ENCODE peak calls at places on chromosomes 4 and X, in six cellular contexts. C, F, N, Z, O and U are unnamed samples.

GRCh38 chr4:55781341-55781740 is 38.2 kb upstream of the EXOC1L start:
- DNase-seq in O (no peak), N (no peak), F (no peak), C (no peak), Z (no peak), U (no peak)

GRCh38 chr4:42628740-42629139 is 28.2 kb downstream of the ATP8A1 start:
- DNase-seq in N (no peak), O (no peak), Z (no peak), F (no peak), C (no peak), U (no peak)

GRCh38 chrX:151688695-151689094 is 6.6 kb upstream of the PRRG3 start:
- DNase-seq in N (no peak), O (no peak), C (no peak), F (no peak), Z (no peak), U (no peak)

GRCh38 chr4:4542824-4543485 is 1.1 kb upstream of the STX18 start:
- DNase-seq in C (no peak), O (no peak), F (peak), N (no peak), Z (peak), U (no peak)

GRCh38 chrX:129772796-129773431 is 6.8 kb upstream of the SASH3 start:
- DNase-seq in F (no peak), O (peak), N (no peak), Z (no peak), C (no peak), U (peak)

GRCh38 chr4:113026556-113026955 is 22.9 kb upstream of the ANK2 start:
- DNase-seq in C (no peak), O (no peak), N (no peak), F (no peak), Z (no peak), U (no peak)

GRCh38 chr4:108443585-108443984 is 176.8 kb upstream of the RPL34 start:
- DNase-seq in O (no peak), N (no peak), C (no peak), F (no peak), Z (no peak), U (no peak)

GRCh38 chr4:168882650-168883233 is 127.3 kb downstream of the CBR4 start:
- DNase-seq in O (no peak), Z (no peak), F (peak), C (no peak), N (no peak), U (no peak)

GRCh38 chrX:140815868-140816267 is 106.3 kb downstream of the LINC00632 start:
- DNase-seq in O (no peak), F (no peak), N (no peak), Z (no peak), C (no peak), U (no peak)

GRCh38 chrX:11750051-11750450 is 8.0 kb upstream of the MSL3 start:
- DNase-seq in F (no peak), O (no peak), Z (no peak), N (no peak), C (no peak), U (no peak)

GRCh38 chr4:168515222-168516011 is 18.6 kb downstream of the PALLD start:
- DNase-seq in C (no peak), O (no peak), F (no peak), N (no peak), Z (no peak), U (no peak)

GRCh38 chr4:119632216-119632615 is 3.6 kb upstream of the PDE5A start:
- DNase-seq in F (no peak), C (no peak), Z (no peak), O (no peak), N (no peak), U (no peak)

GRCh38 chr4:140497776-140498636 is at the start of gene MGAT4D:
- DNase-seq in F (no peak), O (no peak), N (no peak), Z (peak), C (peak), U (no peak)

GRCh38 chr4:105965183-105965800 is 70.0 kb downstream of the NPNT start:
- DNase-seq in F (no peak), Z (no peak), C (no peak), N (no peak), O (no peak), U (no peak)

GRCh38 chr4:19776929-19777328 is 474.8 kb upstream of the SLIT2 start:
- DNase-seq in Z (no peak), N (no peak), F (no peak), O (no peak), C (no peak), U (no peak)

GRCh38 chr4:166527500-166527899 is 654.5 kb downstream of the TLL1 start:
- DNase-seq in O (no peak), F (no peak), N (no peak), Z (no peak), C (no peak), U (no peak)

GRCh38 chrX:53681661-53682060 is 4.9 kb downstream of the HUWE1 start:
- DNase-seq in C (no peak), F (no peak), N (no peak), Z (no peak), O (no peak), U (no peak)

GRCh38 chr4:6716018-6716911 is at the start of gene BLOC1S4:
- DNase-seq in F (peak), N (peak), C (peak), O (peak), Z (peak), U (peak)

DNA sequence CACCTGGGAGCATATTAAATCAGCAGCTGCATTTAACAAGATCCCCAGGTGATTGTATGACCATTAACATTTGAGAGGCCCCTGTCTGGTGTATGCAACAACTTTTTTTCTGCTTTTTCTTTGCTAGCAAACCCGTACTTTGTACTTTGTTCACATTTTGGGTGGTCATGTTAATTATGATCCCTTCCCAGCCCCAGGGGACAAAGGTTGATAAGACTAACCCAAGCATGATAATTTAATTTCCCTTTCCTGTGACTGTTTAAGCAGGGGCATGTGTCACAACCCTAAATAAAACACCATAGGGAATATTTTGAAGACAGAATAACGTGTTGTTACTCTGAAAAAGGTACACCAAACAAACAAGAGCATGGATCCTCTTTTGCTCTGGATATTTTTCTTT is 332.0 kb downstream of the PCDH18 start:
- DNase-seq in Z (peak), N (no peak), F (no peak), O (no peak), C (no peak), U (no peak)
- TF ChIP-seq POLR2AphosphoS5 in Z (no peak), N (no peak), F (no peak), O (no peak), C (no peak), U (no peak)

GRCh38 chrX:42821803-42822443 is 44.0 kb upstream of the PPP1R2C start:
- DNase-seq in Z (no peak), N (no peak), C (no peak), F (no peak), O (no peak), U (no peak)
- H3K4me3 ChIP-seq in Z (no peak), N (no peak), C (no peak), F (no peak), O (no peak), U (no peak)

GRCh38 chr4:155679343-155679742 is 12.7 kb downstream of the GUCY1A1 start:
- DNase-seq in C (no peak), F (no peak), Z (no peak), N (no peak), O (no peak), U (no peak)
- TF ChIP-seq GABPA in C (no peak), F (no peak), Z (no peak), N (no peak), O (no peak), U (no peak)

GRCh38 chr4:40211224-40212185 is 14.7 kb downstream of the RHOH start:
- DNase-seq in F (no peak), C (no peak), N (no peak), Z (no peak), O (no peak), U (no peak)
- TF ChIP-seq POLR2AphosphoS5 in F (no peak), C (no peak), N (no peak), Z (no peak), O (no peak), U (no peak)

DNA sequence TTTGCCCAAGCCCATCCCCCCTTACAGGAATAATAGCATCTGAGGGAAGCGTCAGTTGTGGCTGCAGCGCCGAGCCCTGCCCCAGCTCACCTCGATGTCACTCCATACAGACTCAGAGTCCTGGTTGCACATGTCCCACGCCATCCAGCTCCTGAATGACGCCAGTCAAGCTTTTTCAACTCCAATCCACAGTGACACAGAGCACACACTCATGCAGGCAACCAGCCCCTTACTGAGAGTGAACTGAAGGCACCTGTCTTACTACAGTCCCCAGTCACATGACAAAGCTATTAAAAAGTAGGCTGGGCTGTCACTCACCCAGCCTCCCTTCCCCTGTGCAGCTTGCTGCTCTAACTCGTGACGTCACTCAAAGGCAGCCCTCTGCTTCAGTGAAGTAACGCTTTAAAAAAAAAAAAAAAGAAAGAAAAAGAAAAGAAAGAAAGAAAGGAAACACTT is at the start of gene PPARGC1A:
- DNase-seq in F (peak), N (no peak), O (no peak), Z (peak), C (no peak), U (no peak)
- H3K4me3 ChIP-seq in F (peak), N (no peak), O (no peak), Z (peak), C (peak), U (no peak)

GRCh38 chr4:83961575-83961974 is 425.7 kb downstream of the GPAT3 start:
- DNase-seq in N (peak), C (no peak), O (no peak), Z (no peak), F (no peak), U (no peak)
- TF ChIP-seq GABPA in N (no peak), C (no peak), O (no peak), Z (no peak), F (no peak), U (no peak)

DNA sequence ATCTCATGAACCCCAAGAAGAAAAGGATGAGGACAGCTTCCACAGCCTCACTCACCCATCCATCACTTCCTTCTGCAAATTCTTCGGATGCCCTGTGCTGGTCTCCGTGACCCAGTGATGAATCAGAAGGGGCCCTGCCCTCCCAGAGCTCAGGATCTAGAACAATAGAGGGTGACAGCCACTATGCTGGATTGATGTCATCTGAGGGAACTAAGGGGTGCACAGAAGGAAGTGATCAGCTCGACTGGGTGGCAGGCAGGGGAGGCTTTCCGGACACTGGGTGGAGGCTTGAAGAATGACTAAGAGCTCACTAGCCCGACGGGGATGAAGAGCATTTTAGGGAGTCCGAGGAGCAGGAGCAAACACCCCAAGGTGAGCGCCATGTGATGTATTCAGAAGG is 1.4 kb upstream of the ZNF185 start:
- DNase-seq in C (no peak), O (no peak), F (no peak), N (no peak), Z (no peak), U (no peak)
- TF ChIP-seq POLR2AphosphoS5 in C (no peak), O (no peak), F (no peak), N (no peak), Z (no peak), U (no peak)

DNA sequence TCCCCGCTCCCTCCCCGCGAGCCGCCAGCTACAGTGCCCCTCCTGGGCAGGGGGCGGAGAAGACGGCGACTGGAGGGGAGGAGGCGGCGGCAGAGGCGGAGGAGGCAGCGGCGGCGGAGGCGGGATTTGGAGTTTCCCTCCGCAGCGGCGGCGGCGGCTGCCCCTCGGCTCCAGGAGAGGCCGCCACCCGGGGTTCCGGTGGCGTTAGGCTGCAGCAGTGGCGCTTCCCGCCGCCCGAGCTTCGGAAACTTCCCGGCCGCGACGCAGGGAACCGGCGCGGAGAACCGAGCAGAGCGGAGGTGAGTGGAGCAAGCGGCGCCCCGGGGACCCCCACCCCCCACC is 4.7 kb upstream of the DUSP9 start:
- DNase-seq in C (peak), N (peak), O (no peak), Z (peak), F (no peak), U (no peak)
- H3K4me3 ChIP-seq in C (peak), N (no peak), O (no peak), Z (peak), F (peak), U (no peak)

GRCh38 chr4:79107014-79107413 is 167.8 kb upstream of the PAQR3 start:
- DNase-seq in Z (no peak), F (no peak), O (no peak), C (no peak), N (no peak), U (no peak)
- TF ChIP-seq GABPA in Z (no peak), F (no peak), O (no peak), C (no peak), N (no peak), U (no peak)